ENCODE peak calls at places on chromosomes 1 and 21, in four cellular contexts. F is fibroblast of lung, D is PC-3, K is HCT116. W is an unnamed sample.
A peak's percentile ranks its signal among the peaks of the same experiment; 100 is the strongest.

GRCh38 chr1:153119491-153119971 is 6.2 kb upstream of the SPRR2F start:
- DNase-seq in F (no peak), D (no peak), K (no peak), W (no peak)

GRCh38 chr1:31931241-31932225 is 6.6 kb downstream of the PTP4A2 start:
- DNase-seq in F (peak; percentile 53), D (peak; percentile 70), K (no peak), W (no peak)

GRCh38 chr1:165645654-165646366 is 14.8 kb downstream of the MGST3 start:
- DNase-seq in D (peak; percentile 44), F (no peak), K (peak; percentile 16), W (peak; percentile 40)

GRCh38 chr1:4018721-4019521 is 118.8 kb upstream of the C1orf174 start:
- DNase-seq in D (no peak), F (no peak), K (no peak), W (no peak)

GRCh38 chr1:3553166-3553939 is 58.0 kb downstream of the MEGF6 start:
- DNase-seq in D (peak; percentile 48), K (no peak), F (no peak), W (no peak)

GRCh38 chr21:34509151-34509550 is 2.9 kb downstream of the KCNE1 start:
- DNase-seq in F (no peak), K (no peak), D (peak; percentile 33), W (no peak)

GRCh38 chr1:31977361-31978131 is 36.1 kb upstream of the KHDRBS1 start:
- DNase-seq in K (peak; percentile 67), F (peak; percentile 85), D (peak; percentile 58), W (no peak)

GRCh38 chr1:8660455-8660854 is 157.0 kb downstream of the RERE start:
- DNase-seq in K (no peak), D (peak; percentile 60), F (peak; percentile 80), W (no peak)

GRCh38 chr1:15406911-15407559 is 2.7 kb upstream of the EFHD2 start:
- DNase-seq in K (no peak), F (peak; percentile 82), D (peak; percentile 75), W (no peak)

GRCh38 chr21:38921511-38922215 is 115.9 kb downstream of the ETS2 start:
- DNase-seq in D (peak; percentile 85), F (no peak), K (no peak), W (no peak)

GRCh38 chr1:160633330-160633903 is 13.4 kb downstream of the SLAMF1 start:
- DNase-seq in F (no peak), D (no peak), K (no peak), W (no peak)

GRCh38 chr1:100323428-100324106 is 28.7 kb upstream of the CDC14A start:
- DNase-seq in K (no peak), D (no peak), F (no peak), W (no peak)

GRCh38 chr1:7703321-7704213 is 67.5 kb upstream of the VAMP3 start:
- DNase-seq in K (no peak), F (no peak), D (no peak), W (no peak)

GRCh38 chr1:38089712-38090360 is 43.2 kb upstream of the POU3F1 start:
- DNase-seq in D (no peak), F (no peak), K (no peak), W (no peak)

GRCh38 chr1:37472281-37472680 is 2.1 kb upstream of the ZC3H12A start:
- DNase-seq in K (no peak), D (no peak), F (no peak), W (no peak)

GRCh38 chr1:179815642-179816041 is 62.0 kb downstream of the TOR1AIP2 start:
- DNase-seq in F (no peak), D (no peak), K (no peak), W (no peak)

GRCh38 chr1:98098473-98098872 is 177.6 kb upstream of the DPYD start:
- DNase-seq in K (no peak), D (no peak), F (no peak), W (no peak)

GRCh38 chr1:40708750-40709099 is 17.2 kb downstream of the NFYC start:
- DNase-seq in K (peak; percentile 79), D (peak; percentile 66), F (peak; percentile 96), W (peak; percentile 86)

GRCh38 chr1:200724064-200724463 is 14.6 kb upstream of the CAMSAP2 start:
- DNase-seq in K (no peak), F (no peak), D (peak; percentile 95), W (no peak)

GRCh38 chr21:33011462-33011861 is 14.3 kb upstream of the OLIG2 start:
- DNase-seq in K (peak; percentile 18), F (peak; percentile 31), D (peak; percentile 97), W (no peak)

GRCh38 chr21:19523731-19524130 is 1120.1 kb upstream of the TMPRSS15 start:
- DNase-seq in K (no peak), F (no peak), D (peak; percentile 44), W (no peak)

GRCh38 chr1:226438007-226438406 is 30.1 kb upstream of the PARP1 start:
- DNase-seq in F (peak; percentile 11), K (peak; percentile 32), D (peak; percentile 70), W (no peak)

GRCh38 chr1:204391629-204392028 is 20.0 kb downstream of the PPP1R15B start:
- DNase-seq in F (no peak), K (no peak), D (no peak), W (no peak)
- H3K27ac ChIP-seq in F (no peak overlapping the region), K (no peak overlapping the region), D (no peak overlapping the region), W (no peak overlapping the region)

DNA sequence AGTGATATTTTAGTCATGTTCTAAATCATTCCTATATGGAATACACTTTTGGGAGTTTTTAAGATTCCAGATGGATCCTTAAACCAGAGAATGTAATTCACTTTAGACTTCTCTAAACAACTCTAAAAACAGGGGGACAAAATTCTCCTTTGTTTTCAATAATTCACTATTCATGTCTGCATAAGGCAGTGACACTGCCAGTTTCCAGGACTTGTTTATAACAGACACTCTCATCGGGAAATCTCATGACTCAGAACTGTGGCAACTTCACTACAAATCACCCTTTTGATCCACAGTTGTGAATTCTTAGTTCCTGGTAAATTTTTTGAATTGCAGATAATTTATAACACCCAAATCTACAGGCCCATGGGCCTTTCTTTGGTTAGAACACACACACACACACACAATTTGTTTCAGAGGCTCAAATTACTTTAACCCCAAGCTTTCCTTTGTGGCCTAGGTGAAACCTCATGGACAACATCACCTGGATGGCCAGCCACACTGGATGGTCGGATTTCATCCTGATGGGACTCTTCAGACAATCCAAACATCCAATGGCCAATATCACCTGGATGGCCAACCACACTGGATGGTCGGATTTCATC is at the start of gene OR2T4:
- DNase-seq in K (no peak), D (no peak), F (no peak), W (no peak)
- H3K9me3 ChIP-seq in K (peaks cover 5% of the 10 kb centered on the region), D (peaks cover 6% of the 10 kb centered on the region), F (no peaks in the 10 kb centered on the region), W (no peaks in the 10 kb centered on the region)

GRCh38 chr1:211326528-211327340 is at the start of gene TRAF5:
- DNase-seq in K (no peak), D (peak; percentile 30), F (peak; percentile 59), W (no peak)
- H3K9ac ChIP-seq in K (peak within 1 kb of the TSS; percentile 64), D (peak within 1 kb of the TSS; percentile 62), F (peak within 1 kb of the TSS; percentile 68), W (peak within 1 kb of the TSS; percentile 72)

GRCh38 chr1:108858541-108858940 is 1.6 kb upstream of the AKNAD1 start:
- DNase-seq in F (peak; percentile 12), D (no peak), K (no peak), W (no peak)
- H3K27ac ChIP-seq in F (no peak overlapping the region), D (no peak overlapping the region), K (no peak overlapping the region), W (no peak overlapping the region)

GRCh38 chr21:14071902-14072734 is 138.6 kb downstream of the LIPI start:
- DNase-seq in F (no peak), K (no peak), D (no peak), W (no peak)

GRCh38 chr21:14072761-14073535 is 137.8 kb downstream of the LIPI start:
- DNase-seq in K (no peak), F (no peak), D (no peak), W (no peak)

GRCh38 chr21:14070968-14071367 is 139.8 kb downstream of the LIPI start:
- DNase-seq in F (no peak), K (no peak), D (no peak), W (no peak)

GRCh38 chr21:14073615-14074014 is 137.1 kb downstream of the LIPI start:
- DNase-seq in D (no peak), K (no peak), F (no peak), W (no peak)

DNA sequence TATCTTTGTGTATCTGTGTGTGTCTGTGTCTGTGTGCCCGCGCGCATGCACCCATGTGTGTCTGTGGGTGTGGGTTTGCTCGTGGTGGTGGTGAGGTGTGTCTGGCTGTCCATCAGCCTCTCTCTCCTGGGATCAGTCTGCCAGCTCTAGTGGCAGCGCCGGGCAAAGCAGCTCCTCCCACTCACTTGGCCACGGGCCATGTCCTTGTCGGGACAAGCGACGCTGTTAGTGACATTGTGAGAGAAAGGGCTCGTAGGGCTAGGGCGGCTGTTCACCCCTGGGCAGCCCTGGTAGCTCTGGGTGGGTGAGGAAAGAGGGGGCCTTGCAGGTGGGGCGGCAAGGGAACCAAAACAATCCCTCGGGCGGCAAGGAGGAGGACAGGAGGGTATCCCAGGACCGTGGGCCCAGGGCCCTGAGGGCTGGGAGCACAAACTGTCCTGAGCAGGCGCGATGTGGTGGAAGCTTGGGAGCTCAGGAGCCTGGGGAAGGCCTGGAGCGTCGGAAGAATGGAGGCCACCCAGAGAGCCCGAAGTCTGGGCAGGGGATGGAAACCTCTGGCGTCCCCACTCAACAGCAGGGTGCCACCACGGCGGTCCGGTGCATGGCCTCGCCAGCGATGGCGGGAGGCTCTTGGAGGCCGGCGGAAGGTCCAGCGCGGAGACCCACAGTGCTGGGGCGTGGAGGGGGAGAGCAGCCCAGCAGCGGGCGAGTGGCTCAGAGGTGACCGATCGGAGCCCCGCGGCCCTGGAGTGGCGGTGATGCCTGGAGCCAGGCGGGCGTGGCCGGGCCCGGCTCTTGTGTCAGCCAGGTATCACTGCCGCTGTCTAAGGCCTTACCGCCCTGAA is 140.5 kb downstream of the LIPI start:
- DNase-seq in D (no peak), K (no peak), F (no peak), W (no peak)
- H3K9me3 ChIP-seq in D (no peaks in the 10 kb centered on the region), K (no peaks in the 10 kb centered on the region), F (no peaks in the 10 kb centered on the region), W (no peaks in the 10 kb centered on the region)

GRCh38 chr1:61953076-61953789 is 211.0 kb downstream of the PATJ start:
- DNase-seq in K (no peak), D (no peak), F (no peak), W (no peak)
- H3K9ac ChIP-seq in K (no peak overlapping the region), D (no peak overlapping the region), F (no peak overlapping the region), W (peak overlapping the region; percentile 5)

DNA sequence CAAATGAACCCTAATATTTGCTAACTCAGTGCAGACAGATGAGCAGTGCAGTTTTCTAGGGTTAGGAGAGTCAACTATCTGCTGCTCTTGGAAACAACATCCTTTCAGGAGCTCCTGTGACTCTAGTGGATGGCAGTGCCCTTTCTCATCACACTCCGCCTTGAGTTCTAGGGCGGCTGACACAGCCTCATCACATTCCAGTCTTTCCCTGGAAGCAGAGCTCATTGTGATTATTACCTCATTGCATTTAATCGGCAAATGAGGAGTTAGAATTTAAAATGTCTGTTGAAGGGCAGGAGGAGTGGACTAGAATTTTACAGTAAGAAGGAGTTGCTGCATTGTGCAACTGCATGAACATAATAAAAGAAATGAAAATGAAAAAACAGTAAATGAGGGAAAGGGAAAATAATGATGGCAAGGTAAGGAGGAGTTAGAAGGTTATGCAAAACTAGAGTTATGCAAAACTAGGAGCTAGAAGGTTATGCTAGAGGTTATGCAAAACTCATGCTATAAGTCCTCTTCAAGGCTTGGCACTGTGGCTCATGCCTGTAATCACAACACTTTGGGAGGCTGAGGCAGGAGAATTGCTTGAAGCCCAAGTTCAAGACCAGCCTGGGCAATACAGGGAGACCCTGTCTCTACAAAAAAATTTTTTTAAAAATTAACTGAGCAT is 6.9 kb upstream of the PTGFRN start:
- DNase-seq in F (no peak), D (no peak), K (no peak), W (no peak)
- H3K27ac ChIP-seq in F (no peak overlapping the region), D (no peak overlapping the region), K (no peak overlapping the region), W (no peak overlapping the region)